ENCODE peak calls at places on chromosomes 5 and 9, in eight cellular contexts. Y is gastrocnemius medialis, I is left lung, T is cardiac muscle cell, K is mesendoderm, B is GM12865, X is heart right ventricle, Z is PC-9. V is an unnamed sample.

GRCh38 chr9:68627594-68627993 is 77.4 kb upstream of the PIP5K1B start:
- DNase-seq in Y (no peak), I (no peak), T (no peak), K (no peak), B (no peak), X (no peak), Z (no peak), V (no peak)

GRCh38 chr5:156379198-156379597 is 52.2 kb downstream of the SGCD start:
- DNase-seq in Y (no peak), I (no peak), T (no peak), K (no peak), B (no peak), X (no peak), Z (no peak), V (no peak)

GRCh38 chr5:136999787-137000186 is 499.3 kb downstream of the SPOCK1 start:
- DNase-seq in Y (no peak), I (no peak), T (no peak), K (no peak), B (no peak), X (no peak), Z (no peak), V (no peak)

GRCh38 chr5:94791787-94792186 is 173.3 kb downstream of the SLF1 start:
- DNase-seq in Y (no peak), I (peak), T (no peak), K (no peak), B (no peak), X (no peak), Z (no peak), V (no peak)

GRCh38 chr9:15104826-15105420 is 194.7 kb upstream of the FREM1 start:
- DNase-seq in Y (no peak), I (no peak), T (peak), K (peak), B (peak), X (peak), Z (no peak), V (no peak)

GRCh38 chr9:93020151-93020550 is 38.4 kb upstream of the SUSD3 start:
- DNase-seq in Y (no peak), I (no peak), T (no peak), K (no peak), B (no peak), X (no peak), Z (no peak), V (no peak)

GRCh38 chr5:109253262-109253661 is 156.5 kb downstream of the PJA2 start:
- DNase-seq in Y (no peak), I (no peak), T (no peak), K (no peak), B (no peak), X (no peak), Z (no peak), V (no peak)

GRCh38 chr5:160567031-160567705 is 145.5 kb downstream of the PTTG1 start:
- DNase-seq in Y (no peak), I (no peak), T (no peak), K (no peak), B (no peak), X (no peak), Z (no peak), V (no peak)

GRCh38 chr5:4640793-4641192 is 499.3 kb upstream of the ADAMTS16 start:
- DNase-seq in Y (no peak), I (no peak), T (no peak), K (peak), B (no peak), X (no peak), Z (no peak), V (no peak)

GRCh38 chr9:85292261-85292660 is 449.5 kb downstream of the AGTPBP1 start:
- DNase-seq in Y (no peak), I (no peak), T (no peak), K (peak), B (no peak), X (no peak), Z (no peak), V (no peak)

GRCh38 chr5:31144364-31144763 is 49.1 kb upstream of the CDH6 start:
- DNase-seq in Y (no peak), I (no peak), T (no peak), K (no peak), B (no peak), X (no peak), Z (no peak), V (no peak)

GRCh38 chr9:110327735-110328134 is 9.9 kb downstream of the TXNDC8 start:
- DNase-seq in Y (no peak), I (no peak), T (no peak), K (no peak), B (no peak), X (no peak), Z (peak), V (no peak)

GRCh38 chr9:133761641-133762248 is 23.6 kb upstream of the SARDH start:
- DNase-seq in Y (peak), I (no peak), T (no peak), K (no peak), B (no peak), X (peak), Z (no peak), V (no peak)

GRCh38 chr5:50965621-50966362 is 299.4 kb downstream of the PARP8 start:
- DNase-seq in Y (no peak), I (no peak), T (no peak), K (peak), B (no peak), X (no peak), Z (no peak), V (no peak)

GRCh38 chr5:169200086-169200778 is 100.7 kb downstream of the SLIT3 start:
- DNase-seq in Y (no peak), I (no peak), T (no peak), K (no peak), B (no peak), X (no peak), Z (no peak), V (no peak)

GRCh38 chr9:14071484-14071883 is 242.5 kb downstream of the NFIB start:
- DNase-seq in Y (no peak), I (no peak), T (no peak), K (peak), B (no peak), X (no peak), Z (no peak), V (no peak)

GRCh38 chr5:109347252-109347888 is 62.4 kb downstream of the PJA2 start:
- DNase-seq in Y (no peak), I (no peak), T (no peak), K (no peak), B (no peak), X (no peak), Z (no peak), V (no peak)

GRCh38 chr5:142888469-142889085 is 118.4 kb downstream of the ARHGAP26 start:
- DNase-seq in Y (no peak), I (no peak), T (peak), K (peak), B (peak), X (peak), Z (peak), V (no peak)

GRCh38 chr9:134284273-134284672 is 42.0 kb upstream of the RXRA start:
- DNase-seq in Y (peak), I (no peak), T (no peak), K (no peak), B (no peak), X (peak), Z (no peak), V (no peak)

GRCh38 chr5:55645304-55645703 is 66.8 kb downstream of the SLC38A9 start:
- DNase-seq in Y (no peak), I (no peak), T (peak), K (no peak), B (no peak), X (no peak), Z (no peak), V (no peak)

GRCh38 chr5:170333161-170333909 is 35.8 kb upstream of the LCP2 start:
- DNase-seq in Y (no peak), I (peak), T (no peak), K (peak), B (peak), X (no peak), Z (no peak), V (no peak)

GRCh38 chr5:35938518-35939227 is at the start of gene CAPSL:
- DNase-seq in Y (no peak), I (no peak), T (peak), K (peak), B (peak), X (peak), Z (no peak), V (peak)

GRCh38 chr9:109912726-109913460 is 132.9 kb downstream of the PALM2AKAP2 start:
- DNase-seq in Y (no peak), I (no peak), T (peak), K (no peak), B (peak), X (no peak), Z (no peak), V (no peak)

GRCh38 chr5:33892419-33893151 is 795 bp upstream of the ADAMTS12 start:
- DNase-seq in Y (peak), I (no peak), T (peak), K (peak), B (no peak), X (peak), Z (peak), V (peak)

GRCh38 chr5:121325930-121326329 is 525.8 kb upstream of the FTMT start:
- DNase-seq in Y (no peak), I (no peak), T (no peak), K (no peak), B (no peak), X (no peak), Z (no peak), V (peak)

DNA sequence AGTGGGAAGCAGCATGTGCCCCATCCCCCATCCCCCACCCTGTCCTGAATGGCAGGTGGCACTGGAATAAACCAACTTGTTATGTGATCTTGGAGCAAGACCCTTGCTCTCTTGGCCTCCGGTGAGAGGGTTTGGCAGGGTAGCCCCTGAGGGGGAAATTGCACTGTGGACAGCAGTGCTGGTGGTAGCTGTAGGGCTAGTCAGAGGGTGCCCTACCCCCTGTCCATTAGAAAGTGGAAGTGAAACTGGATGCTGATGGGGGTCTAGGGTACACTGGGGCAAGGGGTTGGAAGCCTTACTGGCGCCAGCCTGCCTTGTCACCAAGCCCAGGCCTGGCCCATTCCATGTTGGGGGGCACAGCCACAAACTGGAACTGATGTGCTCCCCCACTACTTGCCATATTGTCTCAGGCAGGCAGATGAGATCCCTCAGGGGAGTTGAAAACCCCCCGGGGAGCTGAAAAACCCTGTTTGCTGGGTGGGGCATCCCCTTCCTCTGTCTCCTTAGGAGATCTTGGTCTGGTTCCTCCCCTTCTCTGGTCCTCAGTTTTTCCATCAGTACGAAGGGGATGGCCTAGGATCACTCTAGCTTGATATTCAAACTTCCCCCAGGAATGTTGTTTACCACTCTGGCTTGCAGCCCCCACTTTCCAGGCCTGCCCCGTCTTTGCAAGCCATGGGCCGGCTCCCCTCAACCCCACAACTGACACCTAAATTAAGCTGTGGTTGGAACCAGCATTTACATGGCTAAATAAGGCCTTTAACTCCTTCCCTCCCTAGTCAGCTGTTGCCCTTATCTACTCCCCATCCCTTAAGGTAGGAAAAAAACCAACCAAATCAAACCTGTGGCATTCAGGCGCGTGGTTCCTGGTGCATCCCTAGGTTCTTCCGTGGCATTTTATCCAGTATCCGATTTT is 14.4 kb upstream of the SYNPO start:
- DNase-seq in Y (no peak), I (no peak), T (no peak), K (no peak), B (peak), X (no peak), Z (no peak), V (no peak)
- H3K4me3 ChIP-seq in Y (peak), I (peak), T (no peak), K (no peak), B (peak), X (peak), Z (no peak), V (no peak)

DNA sequence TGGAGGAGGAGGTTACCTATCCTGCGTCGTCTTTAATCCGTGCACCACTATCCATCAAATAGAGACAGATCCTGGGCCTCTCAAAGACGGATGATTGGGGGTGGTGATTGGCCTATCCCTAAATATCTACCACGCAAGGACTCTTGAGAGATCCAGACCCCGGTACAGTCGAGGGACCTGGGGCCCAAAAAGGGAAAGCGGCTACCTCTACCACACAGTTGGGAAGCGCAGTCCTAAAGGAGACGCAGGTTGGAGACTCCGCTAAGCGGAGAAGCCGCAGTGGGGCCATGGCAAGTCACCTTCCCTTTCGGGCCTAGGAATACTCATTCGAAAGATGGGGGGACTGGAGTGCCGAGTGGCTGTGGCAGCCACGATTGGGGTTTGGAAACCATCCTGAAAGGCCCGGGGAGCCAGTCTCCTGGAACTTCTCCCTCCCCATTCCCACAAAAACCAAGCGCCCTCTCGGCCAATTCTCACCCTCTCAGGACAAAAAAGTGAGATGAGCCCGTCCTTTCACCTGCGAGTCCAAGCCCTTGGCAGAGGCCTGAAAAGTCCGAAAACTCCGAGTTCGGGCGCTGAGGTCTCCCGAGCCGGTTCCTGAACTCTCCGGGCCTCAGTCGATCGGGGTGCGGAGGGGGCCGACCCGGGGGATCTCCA is 499 bp upstream of the FOXE1 start:
- DNase-seq in Y (no peak), I (no peak), T (no peak), K (no peak), B (no peak), X (no peak), Z (peak), V (no peak)
- H3K4me3 ChIP-seq in Y (peak), I (no peak), T (no peak), K (no peak), B (no peak), X (peak), Z (peak), V (no peak)

GRCh38 chr5:177430146-177430951 is 3.9 kb downstream of the GRK6 start:
- DNase-seq in Y (no peak), I (no peak), T (no peak), K (no peak), B (peak), X (no peak), Z (no peak), V (no peak)
- H3K4me3 ChIP-seq in Y (no peak), I (no peak), T (no peak), K (no peak), B (peak), X (peak), Z (no peak), V (no peak)

DNA sequence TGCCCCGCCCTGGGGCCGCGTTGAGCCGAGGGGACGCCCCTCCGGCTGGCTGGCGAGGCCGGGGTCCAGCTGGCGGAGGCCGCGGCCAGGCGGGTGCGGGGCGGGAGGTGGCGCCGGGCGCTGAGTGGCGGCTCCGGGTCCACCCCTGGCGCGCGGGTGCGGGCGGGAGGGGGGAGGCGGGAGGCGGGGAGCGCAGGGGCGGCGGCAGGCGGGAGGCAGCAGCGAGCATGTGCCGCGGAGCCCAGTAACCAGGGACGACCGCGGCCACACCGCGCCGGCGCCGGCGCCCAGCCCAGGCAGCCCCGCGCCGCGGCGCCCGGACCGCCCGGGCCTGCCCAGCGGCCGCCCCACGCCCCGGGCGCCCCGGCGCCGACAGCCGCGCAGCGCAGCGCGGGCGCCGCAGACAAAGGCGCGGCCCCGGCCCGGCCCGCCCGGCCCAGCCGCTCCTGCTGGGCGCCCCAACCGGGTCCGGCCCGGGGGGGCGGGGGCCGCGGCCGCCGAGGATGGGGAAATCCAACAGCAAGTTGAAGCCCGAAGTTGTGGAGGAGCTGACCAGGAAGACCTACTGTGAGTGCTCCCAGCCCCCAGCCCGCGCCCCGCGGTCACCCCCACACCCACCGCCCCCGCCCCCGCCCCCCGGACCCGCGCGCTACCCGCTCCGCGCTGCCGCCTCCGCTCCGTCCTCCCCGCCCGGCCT is at the start of gene NCS1:
- DNase-seq in Y (peak), I (peak), T (peak), K (peak), B (no peak), X (peak), Z (no peak), V (peak)
- H3K4me3 ChIP-seq in Y (peak), I (peak), T (peak), K (peak), B (no peak), X (peak), Z (peak), V (peak)

GRCh38 chr5:157690690-157691433 is 19.5 kb downstream of the C5orf52 start:
- DNase-seq in Y (no peak), I (no peak), T (no peak), K (no peak), B (no peak), X (no peak), Z (no peak), V (no peak)
- H3K4me3 ChIP-seq in Y (no peak), I (no peak), T (no peak), K (no peak), B (no peak), X (no peak), Z (no peak), V (no peak)

GRCh38 chr9:97502984-97503861 is 1.8 kb downstream of the TMOD1 start:
- DNase-seq in Y (no peak), I (peak), T (no peak), K (peak), B (peak), X (peak), Z (no peak), V (no peak)
- H3K4me3 ChIP-seq in Y (peak), I (no peak), T (peak), K (peak), B (peak), X (peak), Z (no peak), V (no peak)

GRCh38 chr5:113293068-113293571 is 141.7 kb downstream of the TSSK1B start:
- DNase-seq in Y (no peak), I (no peak), T (peak), K (peak), B (no peak), X (no peak), Z (no peak), V (no peak)
- H3K4me3 ChIP-seq in Y (peak), I (peak), T (peak), K (peak), B (no peak), X (peak), Z (no peak), V (peak)

GRCh38 chr9:119360237-119360636 is 9.0 kb downstream of the BRINP1 start:
- DNase-seq in Y (no peak), I (no peak), T (no peak), K (peak), B (no peak), X (no peak), Z (no peak), V (no peak)
- H3K4me3 ChIP-seq in Y (no peak), I (no peak), T (no peak), K (no peak), B (no peak), X (no peak), Z (no peak), V (no peak)

DNA sequence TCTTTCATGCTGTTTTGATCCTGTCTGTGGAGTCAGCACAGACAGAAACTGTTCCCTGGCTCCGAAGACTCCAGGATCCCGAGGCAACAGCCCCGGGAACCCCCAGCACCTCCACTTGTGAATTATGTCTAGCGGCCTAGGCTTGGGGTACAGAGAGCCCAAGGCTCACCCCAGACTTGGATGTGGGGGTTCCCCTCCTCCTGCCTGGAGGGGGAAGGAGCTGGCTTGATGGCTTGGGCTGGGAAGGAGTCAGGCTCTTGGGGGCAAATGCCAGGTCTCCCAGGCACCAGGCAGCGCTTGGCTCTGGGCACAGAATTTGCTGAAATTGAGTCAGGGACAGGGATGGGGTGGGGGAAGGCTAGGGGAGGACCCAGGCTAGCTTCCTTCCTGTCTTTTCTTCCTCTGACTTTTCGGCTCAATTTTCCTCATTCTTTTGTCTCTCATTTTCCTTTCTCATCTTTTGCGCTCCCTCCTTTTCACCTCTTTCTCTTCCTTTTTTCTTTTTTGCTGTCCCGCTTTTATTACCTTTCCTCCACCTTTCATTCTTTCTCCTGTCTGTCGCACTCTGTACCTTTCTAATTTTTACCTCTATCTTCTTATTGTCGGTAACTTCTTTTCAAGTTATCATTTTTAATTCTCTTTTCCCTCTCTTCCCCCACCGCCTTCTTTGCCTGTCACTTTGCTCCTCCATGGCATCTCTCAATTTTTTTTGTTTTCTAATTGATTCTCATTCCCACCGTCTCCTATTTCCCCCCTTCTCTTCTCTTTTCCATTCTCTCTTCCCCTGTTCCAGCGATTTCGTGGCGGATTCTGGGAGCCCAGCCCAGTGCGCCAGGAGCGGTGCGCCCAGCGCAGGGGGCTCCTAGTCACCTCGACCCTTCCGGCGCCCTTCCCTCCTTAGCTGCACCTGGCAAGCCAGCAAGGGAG is 10.5 kb downstream of the MSX2 start:
- DNase-seq in Y (no peak), I (no peak), T (no peak), K (peak), B (no peak), X (no peak), Z (no peak), V (no peak)
- H3K4me3 ChIP-seq in Y (no peak), I (no peak), T (peak), K (no peak), B (no peak), X (no peak), Z (no peak), V (no peak)

V was measured in skeletal muscle cell.